ENCODE peak calls at places on chromosome 6, in five cellular contexts. J is naive thymus-derived CD4-positive, alpha-beta T cell; S is AG09319; K is GM04504; I is pancreas. V is an unnamed sample.

GRCh38 chr6:169920359-169921020 is 169.1 kb downstream of the ERMARD start:
- DNase-seq in K (no peak), J (no peak), I (no peak), S (no peak), V (no peak)

GRCh38 chr6:106939848-106940247 is 34.7 kb downstream of the CD24 start:
- DNase-seq in K (no peak), S (no peak), J (no peak), I (no peak), V (no peak)

GRCh38 chr6:144597511-144597910 is 312.4 kb downstream of the UTRN start:
- DNase-seq in I (no peak), J (no peak), S (no peak), K (no peak), V (no peak)

GRCh38 chr6:20946890-20947289 is 412.6 kb downstream of the CDKAL1 start:
- DNase-seq in S (no peak), I (no peak), J (no peak), K (no peak), V (no peak)

GRCh38 chr6:96990462-96990861 is 65.9 kb downstream of the KLHL32 start:
- DNase-seq in K (no peak), I (no peak), J (no peak), S (no peak), V (no peak)

GRCh38 chr6:37622639-37623038 is 75.0 kb downstream of the MDGA1 start:
- DNase-seq in S (no peak), I (no peak), K (no peak), J (no peak), V (no peak)

GRCh38 chr6:44495036-44495901 is 107.8 kb downstream of the CDC5L start:
- DNase-seq in K (no peak), S (no peak), J (no peak), I (no peak), V (no peak)

GRCh38 chr6:169833258-169833794 is 81.9 kb downstream of the ERMARD start:
- DNase-seq in K (no peak), S (no peak), J (no peak), I (no peak), V (no peak)

GRCh38 chr6:54737247-54737646 is 109.3 kb upstream of the FAM83B start:
- DNase-seq in I (no peak), S (no peak), K (no peak), J (no peak), V (no peak)

GRCh38 chr6:156662025-156662445 is 115.1 kb upstream of the ARID1B start:
- DNase-seq in J (no peak), I (peak; percentile 39), K (peak; percentile 80), S (peak; percentile 40), V (no peak)

GRCh38 chr6:135955106-135955505 is 103.6 kb downstream of the PDE7B start:
- DNase-seq in K (no peak), S (no peak), J (no peak), I (no peak), V (no peak)

GRCh38 chr6:55772730-55773129 is 102.7 kb downstream of the BMP5 start:
- DNase-seq in J (no peak), K (no peak), I (no peak), S (no peak), V (no peak)

GRCh38 chr6:11236351-11236750 is 3.9 kb upstream of the NEDD9 start:
- DNase-seq in S (no peak), J (no peak), I (no peak), K (no peak), V (no peak)

GRCh38 chr6:5359413-5359812 is 98.1 kb downstream of the FARS2 start:
- DNase-seq in S (no peak), I (no peak), K (no peak), J (no peak), V (no peak)

GRCh38 chr6:168022488-168023321 is 25.2 kb downstream of the KIF25 start:
- DNase-seq in I (no peak), K (no peak), J (no peak), S (no peak), V (no peak)

GRCh38 chr6:125367036-125367782 is 65.4 kb upstream of the HDDC2 start:
- DNase-seq in I (no peak), K (no peak), S (no peak), J (no peak), V (no peak)

GRCh38 chr6:112927641-112928040 is 580.5 kb downstream of the RFPL4B start:
- DNase-seq in J (no peak), S (no peak), K (no peak), I (no peak), V (no peak)

GRCh38 chr6:19492631-19493030 is 344.5 kb upstream of the ID4 start:
- DNase-seq in J (no peak), K (no peak), S (no peak), I (no peak), V (no peak)

GRCh38 chr6:3380344-3381232 is 76.3 kb downstream of the SLC22A23 start:
- DNase-seq in S (no peak), J (no peak), K (no peak), I (peak; percentile 57), V (peak; percentile 88)

GRCh38 chr6:159180001-159180400 is 10.8 kb downstream of the FNDC1 start:
- DNase-seq in K (no peak), I (no peak), J (no peak), S (peak; percentile 64), V (no peak)

GRCh38 chr6:157434349-157435016 is 53.5 kb downstream of the ZDHHC14 start:
- DNase-seq in J (no peak), I (no peak), K (no peak), S (peak; percentile 15), V (no peak)

GRCh38 chr6:22466665-22467064 is 102.7 kb upstream of the HDGFL1 start:
- DNase-seq in J (no peak), I (no peak), K (no peak), S (no peak), V (no peak)

GRCh38 chr6:48068326-48069191 is 42.4 kb downstream of the PTCHD4 start:
- DNase-seq in K (no peak), I (no peak), S (no peak), J (no peak), V (no peak)

GRCh38 chr6:170007468-170008240 is 256.2 kb downstream of the ERMARD start:
- DNase-seq in J (no peak), S (no peak), I (no peak), K (no peak), V (no peak)

GRCh38 chr6:5087389-5087788 is 2.2 kb downstream of the PPP1R3G start:
- DNase-seq in I (no peak), K (no peak), S (no peak), J (no peak), V (no peak)

GRCh38 chr6:38499046-38499445 is 140.7 kb downstream of the BTBD9 start:
- DNase-seq in I (no peak), S (no peak), J (no peak), K (no peak), V (no peak)